ENCODE peak calls at places on chromosome 22, in ten cellular contexts. F is MM.1S, M is testis, G is left lung, X is transverse colon, R is RWPE1, D is fibroblast of mammary gland, J is lung, Y is fibroblast of lung, K is lower leg skin. U is an unnamed sample.
A peak's percentile ranks its signal among the peaks of the same experiment; 100 is the strongest.

GRCh38 chr22:50581950-50582561 is 593 bp downstream of the CHKB start:
- DNase-seq in F (peak; percentile 33), M (no peak), G (no peak), X (peak; percentile 41), R (peak; percentile 55), D (no peak), J (no peak), Y (no peak), K (no peak), U (no peak)

GRCh38 chr22:36252754-36253522 is at the start of gene APOL1:
- DNase-seq in F (peak; percentile 89), M (peak; percentile 63), G (no peak), X (peak; percentile 71), R (no peak), D (peak; percentile 59), J (peak; percentile 54), Y (peak; percentile 49), K (no peak), U (no peak)

GRCh38 chr22:21933899-21934298 is 18.7 kb downstream of the PPM1F start:
- DNase-seq in F (no peak), M (no peak), G (no peak), X (no peak), R (no peak), D (no peak), J (no peak), Y (no peak), K (no peak), U (peak; percentile 32)

GRCh38 chr22:49534386-49534785 is 293.3 kb downstream of the BRD1 start:
- DNase-seq in F (no peak), M (peak; percentile 68), G (peak; percentile 67), X (no peak), R (no peak), D (no peak), J (no peak), Y (no peak), K (peak; percentile 31), U (no peak)

GRCh38 chr22:46800102-46800857 is 37.8 kb downstream of the TBC1D22A start:
- DNase-seq in F (no peak), M (no peak), G (no peak), X (no peak), R (no peak), D (no peak), J (no peak), Y (no peak), K (peak; percentile 70), U (no peak)

GRCh38 chr22:23077627-23078461 is 7.5 kb downstream of the GNAZ start:
- DNase-seq in F (no peak), M (no peak), G (no peak), X (no peak), R (no peak), D (no peak), J (no peak), Y (no peak), K (no peak), U (no peak)

GRCh38 chr22:50529416-50530279 is at the start of gene TYMP:
- DNase-seq in F (no peak), M (no peak), G (peak; percentile 97), X (peak; percentile 90), R (no peak), D (no peak), J (peak; percentile 81), Y (no peak), K (peak; percentile 95), U (peak; percentile 78)

GRCh38 chr22:44371741-44372525 is 59.2 kb upstream of the SHISAL1 start:
- DNase-seq in F (no peak), M (no peak), G (peak; percentile 8), X (no peak), R (no peak), D (no peak), J (no peak), Y (no peak), K (no peak), U (peak; percentile 13)

GRCh38 chr22:19645391-19645790 is 68.9 kb upstream of the SEPTIN5 start:
- DNase-seq in F (no peak), M (no peak), G (no peak), X (no peak), R (no peak), D (no peak), J (no peak), Y (no peak), K (peak; percentile 34), U (no peak)
- TF ChIP-seq CTCF in F (no peak), M (no peak), G (no peak), X (no peak), R (no peak), D (no peak), J (no peak), Y (no peak), K (no peak), U (no peak)

GRCh38 chr22:41500303-41500702 is 31.4 kb downstream of the ACO2 start:
- DNase-seq in F (no peak), M (no peak), G (no peak), X (no peak), R (no peak), D (no peak), J (no peak), Y (no peak), K (no peak), U (no peak)

GRCh38 chr22:41498322-41498721 is 29.4 kb downstream of the ACO2 start:
- DNase-seq in F (no peak), M (no peak), G (no peak), X (no peak), R (no peak), D (no peak), J (no peak), Y (no peak), K (no peak), U (no peak)

GRCh38 chr22:41499624-41500280 is 30.8 kb downstream of the ACO2 start:
- DNase-seq in F (no peak), M (no peak), G (no peak), X (no peak), R (no peak), D (no peak), J (no peak), Y (no peak), K (no peak), U (no peak)

GRCh38 chr22:41504397-41504796 is 35.5 kb downstream of the ACO2 start:
- DNase-seq in F (no peak), M (no peak), G (no peak), X (no peak), R (peak; percentile 26), D (peak; percentile 83), J (no peak), Y (no peak), K (no peak), U (no peak)

DNA sequence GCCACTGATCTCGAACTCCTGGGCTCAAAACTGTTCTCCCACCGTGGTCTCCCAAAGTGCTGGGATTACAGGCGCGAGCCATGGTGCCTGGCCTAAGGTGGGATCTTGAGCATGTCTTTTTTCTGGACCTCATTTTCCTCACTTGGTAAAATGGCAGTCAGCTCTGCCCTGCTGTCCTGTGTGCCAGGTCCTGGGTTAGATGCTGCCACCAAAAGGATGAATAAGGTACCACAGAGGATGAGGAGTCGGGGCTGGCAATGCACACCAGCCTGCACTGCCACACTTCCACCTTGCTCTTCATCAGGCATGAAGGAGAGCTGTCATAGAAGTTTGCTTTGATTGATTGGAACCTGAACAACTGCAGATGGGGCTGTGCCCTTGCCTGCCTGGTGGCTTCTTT is 32.3 kb downstream of the ACO2 start:
- DNase-seq in F (no peak), M (peak; percentile 49), G (no peak), X (no peak), R (no peak), D (no peak), J (no peak), Y (peak; percentile 27), K (no peak), U (no peak)
- TF ChIP-seq CTCF in F (peak; percentile 36), M (peak; percentile 10), G (no peak), X (peak; percentile 9), R (no peak), D (peak; percentile 25), J (no peak), Y (peak; percentile 9), K (no peak), U (no peak)

GRCh38 chr22:30205281-30206115 is 41.1 kb downstream of the LIF start:
- DNase-seq in F (no peak), M (peak; percentile 30), G (no peak), X (no peak), R (peak; percentile 33), D (peak; percentile 98), J (no peak), Y (peak; percentile 98), K (peak; percentile 94), U (peak; percentile 79)

GRCh38 chr22:30204742-30205111 is 41.8 kb downstream of the LIF start:
- DNase-seq in F (no peak), M (peak; percentile 67), G (no peak), X (peak; percentile 36), R (no peak), D (peak; percentile 88), J (no peak), Y (peak; percentile 91), K (peak; percentile 93), U (no peak)

GRCh38 chr22:30208631-30209603 is 37.6 kb downstream of the LIF start:
- DNase-seq in F (no peak), M (peak; percentile 81), G (peak; percentile 83), X (peak; percentile 38), R (no peak), D (peak; percentile 92), J (no peak), Y (peak; percentile 95), K (peak; percentile 91), U (no peak)

GRCh38 chr22:30209642-30210041 is 36.9 kb downstream of the LIF start:
- DNase-seq in F (no peak), M (no peak), G (no peak), X (no peak), R (no peak), D (no peak), J (no peak), Y (no peak), K (no peak), U (no peak)

DNA sequence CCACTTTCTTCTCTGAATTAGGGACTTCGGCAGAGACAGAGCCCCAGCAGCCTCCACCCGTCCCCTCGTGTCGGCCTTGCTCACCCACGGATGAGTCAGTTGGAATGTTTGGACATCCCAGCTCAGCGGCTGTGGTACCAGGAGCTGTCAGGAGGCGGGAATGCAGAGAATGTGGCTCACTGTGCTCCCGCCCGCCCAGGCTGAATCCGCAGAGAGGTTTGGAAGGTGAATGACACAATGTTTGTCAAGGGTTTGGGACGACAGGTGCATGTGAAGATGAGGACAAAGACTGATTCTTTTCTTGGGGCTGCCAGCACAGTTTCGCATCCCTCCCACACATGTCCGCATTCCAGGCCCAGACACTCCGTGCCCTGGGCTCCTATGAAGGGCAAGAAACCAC is 39.6 kb downstream of the LIF start:
- DNase-seq in F (no peak), M (peak; percentile 64), G (no peak), X (no peak), R (peak; percentile 88), D (peak; percentile 96), J (peak; percentile 55), Y (peak; percentile 88), K (peak; percentile 94), U (no peak)
- TF ChIP-seq CTCF in F (no peak), M (no peak), G (no peak), X (no peak), R (no peak), D (no peak), J (no peak), Y (no peak), K (no peak), U (no peak)

DNA sequence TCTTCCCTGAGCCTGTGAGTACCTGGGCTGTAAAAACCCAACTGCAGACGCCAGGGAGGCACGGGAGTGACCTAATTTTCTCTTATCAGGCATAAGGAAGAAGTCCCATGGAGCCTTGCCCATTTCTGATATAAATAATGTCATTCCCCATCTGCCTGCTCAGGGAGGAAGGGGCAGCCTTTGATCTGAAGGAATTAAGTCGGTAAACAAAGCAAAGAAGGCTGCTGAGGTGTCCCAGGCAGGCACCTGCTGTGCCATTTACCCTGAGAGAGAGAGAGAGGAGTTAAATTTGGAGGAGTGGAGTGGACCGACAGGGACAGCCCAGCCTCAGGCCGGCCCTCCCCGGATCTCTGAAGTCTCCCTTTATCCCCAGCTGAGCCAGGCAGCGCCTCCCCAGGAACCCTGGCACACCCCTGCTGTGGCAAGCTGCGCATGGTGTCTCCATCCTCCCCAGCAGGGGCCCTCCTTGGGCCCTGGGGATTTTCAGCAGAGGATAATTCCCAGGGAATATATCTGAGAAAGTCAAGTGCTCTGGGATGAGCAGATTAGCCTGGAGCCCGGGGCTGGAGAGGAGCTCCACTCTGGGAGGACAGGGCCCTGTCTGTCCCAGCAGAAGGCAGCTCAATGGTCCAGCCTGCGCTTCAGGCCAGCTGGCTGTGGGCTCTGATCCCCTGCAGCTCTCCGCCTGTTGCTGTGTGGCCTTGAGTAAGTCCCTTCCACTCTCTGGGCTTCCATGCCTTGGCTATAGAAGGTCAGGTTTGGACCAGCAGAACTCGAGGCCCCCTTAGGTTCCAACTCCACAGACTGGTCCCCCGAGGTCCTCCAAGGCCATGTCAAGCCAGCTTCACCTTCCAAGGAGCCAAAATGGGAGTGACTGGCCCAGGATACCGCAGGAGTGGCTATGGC is 17.5 kb upstream of the CABP7 start:
- DNase-seq in F (no peak), M (no peak), G (peak; percentile 51), X (peak; percentile 23), R (no peak), D (no peak), J (no peak), Y (no peak), K (no peak), U (no peak)
- TF ChIP-seq CTCF in F (no peak), M (no peak), G (no peak), X (no peak), R (no peak), D (no peak), J (no peak), Y (no peak), K (no peak), U (no peak)